ENCODE peak calls at places on chromosome X, in six cellular contexts. W, S, M, C, I and R are unnamed samples.
A peak's percentile ranks its signal among the peaks of the same experiment; 100 is the strongest.

GRCh38 chrX:153507484-153508178 is 9.8 kb upstream of the ATP2B3 start:
- DNase-seq in W (peak; percentile 82), S (peak; percentile 7), M (peak; percentile 79), C (peak; percentile 79), I (peak; percentile 90), R (peak; percentile 83)

GRCh38 chrX:43655151-43655676 is 885 bp upstream of the MAOA start:
- DNase-seq in W (peak; percentile 70), S (no peak), M (peak; percentile 30), C (peak; percentile 52), I (peak; percentile 45), R (peak; percentile 78)

GRCh38 chrX:133258481-133258880 is 40.3 kb upstream of the TFDP3 start:
- DNase-seq in W (no peak), S (peak; percentile 23), M (no peak), C (no peak), I (no peak), R (no peak)

GRCh38 chrX:101108293-101108692 is 10.3 kb downstream of the CENPI start:
- DNase-seq in W (no peak), S (no peak), M (no peak), C (no peak), I (no peak), R (no peak)

GRCh38 chrX:69060631-69061408 is 104.4 kb downstream of the PJA1 start:
- DNase-seq in W (no peak), S (no peak), M (peak; percentile 40), C (no peak), I (no peak), R (no peak)

GRCh38 chrX:84735025-84735424 is 232.8 kb upstream of the HDX start:
- DNase-seq in W (no peak), S (no peak), M (no peak), C (no peak), I (no peak), R (no peak)

GRCh38 chrX:129738466-129739308 is at the start of gene XPNPEP2:
- DNase-seq in W (no peak), S (no peak), M (peak; percentile 34), C (no peak), I (no peak), R (no peak)

GRCh38 chrX:106612403-106612789 is 618 bp downstream of the RADX start:
- DNase-seq in W (no peak), S (no peak), M (no peak), C (no peak), I (no peak), R (no peak)

GRCh38 chrX:48569958-48570357 is 4.3 kb upstream of the RBM3 start:
- DNase-seq in W (no peak), S (no peak), M (no peak), C (no peak), I (no peak), R (no peak)

GRCh38 chrX:112800901-112801775 is 39.5 kb downstream of the AMOT start:
- DNase-seq in W (no peak), S (no peak), M (no peak), C (no peak), I (no peak), R (no peak)

GRCh38 chrX:79413009-79413408 is 45.9 kb upstream of the ITM2A start:
- DNase-seq in W (no peak), S (no peak), M (no peak), C (no peak), I (no peak), R (no peak)

GRCh38 chrX:155048997-155049619 is 21.8 kb downstream of the CMC4 start:
- DNase-seq in W (no peak), S (no peak), M (peak; percentile 40), C (no peak), I (no peak), R (no peak)

GRCh38 chrX:46588263-46588662 is 14.7 kb downstream of the CHST7 start:
- DNase-seq in W (no peak), S (no peak), M (peak; percentile 55), C (no peak), I (no peak), R (no peak)

GRCh38 chrX:130769835-130770234 is 133.2 kb downstream of the ENOX2 start:
- DNase-seq in W (no peak), S (no peak), M (no peak), C (no peak), I (no peak), R (no peak)

GRCh38 chrX:138345801-138346200 is 365.7 kb downstream of the FGF13 start:
- DNase-seq in W (no peak), S (no peak), M (no peak), C (no peak), I (no peak), R (no peak)

GRCh38 chrX:81202413-81202794 is 502 bp downstream of the SH3BGRL start:
- DNase-seq in W (no peak), S (no peak), M (no peak), C (no peak), I (no peak), R (no peak)

GRCh38 chrX:143437439-143437838 is 79.8 kb downstream of the SPANXN3 start:
- DNase-seq in W (no peak), S (no peak), M (no peak), C (no peak), I (no peak), R (no peak)

GRCh38 chrX:56216332-56216731 is 15.8 kb upstream of the KLF8 start:
- DNase-seq in W (no peak), S (no peak), M (no peak), C (no peak), I (no peak), R (no peak)

GRCh38 chrX:10615931-10616780 is 4.2 kb downstream of the MID1 start:
- DNase-seq in W (no peak), S (no peak), M (peak; percentile 30), C (no peak), I (no peak), R (no peak)

GRCh38 chrX:15566244-15566643 is 34.5 kb downstream of the ACE2 start:
- DNase-seq in W (no peak), S (no peak), M (no peak), C (no peak), I (no peak), R (no peak)

DNA sequence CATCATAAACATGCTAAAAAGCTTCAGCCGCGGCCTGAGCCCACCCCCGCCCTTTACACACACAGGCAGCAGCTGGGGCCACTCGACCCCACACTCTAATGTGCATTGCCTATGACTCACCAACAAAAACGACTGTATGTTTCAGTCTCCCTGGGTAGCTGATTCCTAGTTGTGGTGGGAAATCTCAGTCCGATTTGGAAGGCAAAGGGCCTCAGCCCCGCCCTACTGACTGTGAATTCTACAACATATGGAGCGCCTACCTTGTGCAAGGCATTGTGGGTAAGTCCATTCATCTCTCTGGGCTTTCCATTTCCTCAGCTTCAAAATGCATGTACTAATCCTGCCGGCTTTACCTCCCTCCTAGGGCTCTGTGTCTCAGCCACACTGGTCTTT is 60.2 kb downstream of the RTL9 start:
- DNase-seq in W (no peak), S (no peak), M (no peak), C (no peak), I (no peak), R (no peak)
- H3K4me3 ChIP-seq in W (no peak overlapping the region), S (no peak overlapping the region), M (no peak overlapping the region), C (no peak overlapping the region), I (no peak overlapping the region), R (no peak overlapping the region)

GRCh38 chrX:8724176-8724757 is 7.7 kb downstream of the ANOS1 start:
- DNase-seq in W (no peak), S (no peak), M (no peak), C (no peak), I (no peak), R (no peak)

GRCh38 chrX:8721536-8721935 is 10.4 kb downstream of the ANOS1 start:
- DNase-seq in W (no peak), S (no peak), M (no peak), C (no peak), I (no peak), R (no peak)

GRCh38 chrX:8728932-8729331 is 3.0 kb downstream of the ANOS1 start:
- DNase-seq in W (no peak), S (no peak), M (no peak), C (no peak), I (no peak), R (no peak)

GRCh38 chrX:8730812-8731578 is 942 bp downstream of the ANOS1 start:
- DNase-seq in W (no peak), S (no peak), M (no peak), C (no peak), I (no peak), R (no peak)

GRCh38 chrX:8726031-8726652 is 5.8 kb downstream of the ANOS1 start:
- DNase-seq in W (no peak), S (no peak), M (no peak), C (no peak), I (no peak), R (no peak)
- H3K4me3 ChIP-seq in W (no peak overlapping the region), S (no peak overlapping the region), M (no peak overlapping the region), C (no peak overlapping the region), I (no peak overlapping the region), R (no peak overlapping the region)

DNA sequence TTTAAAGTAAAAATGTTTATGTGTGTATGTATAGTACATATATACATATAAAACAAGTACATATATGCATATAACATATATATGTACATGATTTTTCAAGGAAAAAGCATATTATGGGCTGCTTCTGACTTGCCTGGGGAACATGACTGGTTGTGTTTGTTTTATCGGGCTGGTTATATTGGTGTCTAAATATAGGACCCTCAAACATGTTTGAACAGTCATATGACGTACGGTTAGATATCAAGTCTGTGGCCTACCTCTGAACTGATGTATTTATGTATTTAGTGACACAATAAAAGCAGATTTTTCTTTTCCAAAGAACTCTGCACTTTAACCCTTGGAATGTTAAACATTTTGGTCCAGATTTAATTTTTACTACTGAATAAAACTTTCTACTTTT is 37.9 kb upstream of the ARSD start:
- DNase-seq in W (no peak), S (no peak), M (no peak), C (no peak), I (no peak), R (no peak)
- H3K4me3 ChIP-seq in W (no peak overlapping the region), S (no peak overlapping the region), M (no peak overlapping the region), C (no peak overlapping the region), I (no peak overlapping the region), R (no peak overlapping the region)

GRCh38 chrX:12891167-12891566 is 15.3 kb upstream of the TLR8 start:
- DNase-seq in W (no peak), S (no peak), M (no peak), C (no peak), I (no peak), R (no peak)

GRCh38 chrX:12887141-12887540 is 19.3 kb upstream of the TLR8 start:
- DNase-seq in W (no peak), S (no peak), M (no peak), C (no peak), I (no peak), R (no peak)

GRCh38 chrX:12887767-12888166 is 18.7 kb upstream of the TLR8 start:
- DNase-seq in W (no peak), S (no peak), M (no peak), C (no peak), I (no peak), R (no peak)

GRCh38 chrX:12891915-12892506 is 14.4 kb upstream of the TLR8 start:
- DNase-seq in W (no peak), S (no peak), M (no peak), C (no peak), I (no peak), R (no peak)

GRCh38 chrX:12890467-12890866 is 16.0 kb upstream of the TLR8 start:
- DNase-seq in W (no peak), S (no peak), M (no peak), C (no peak), I (no peak), R (no peak)
- H3K4me3 ChIP-seq in W (no peak overlapping the region), S (no peak overlapping the region), M (no peak overlapping the region), C (no peak overlapping the region), I (no peak overlapping the region), R (no peak overlapping the region)